ENCODE peak calls at places on chromosomes 12 and 14, in nine cellular contexts. P, H, Q, G, X, S, A, O and J are unnamed samples.

GRCh38 chr12:93592641-93593396 is 20.3 kb downstream of the SOCS2 start:
- DNase-seq in P (no peak), H (no peak), Q (no peak), G (no peak), X (no peak), S (no peak), A (no peak), O (no peak), J (no peak)

GRCh38 chr12:89390802-89391673 is 38.7 kb upstream of the DUSP6 start:
- DNase-seq in P (no peak), H (no peak), Q (no peak), G (peak; percentile 81), X (no peak), S (no peak), A (no peak), O (peak; percentile 24), J (peak; percentile 48)

GRCh38 chr12:105357162-105357691 is 26.7 kb downstream of the C12orf75 start:
- DNase-seq in P (no peak), H (no peak), Q (no peak), G (no peak), X (no peak), S (no peak), A (no peak), O (no peak), J (no peak)

GRCh38 chr14:88834883-88835431 is 10.5 kb downstream of the TTC8 start:
- DNase-seq in P (no peak), H (no peak), Q (no peak), G (peak; percentile 29), X (no peak), S (no peak), A (no peak), O (no peak), J (no peak)

GRCh38 chr14:103504991-103505565 is 17.6 kb downstream of the CKB start:
- DNase-seq in P (peak; percentile 51), H (peak; percentile 22), Q (no peak), G (no peak), X (no peak), S (no peak), A (no peak), O (no peak), J (no peak)

GRCh38 chr12:125461831-125462230 is 396.6 kb downstream of the AACS start:
- DNase-seq in P (no peak), H (no peak), Q (no peak), G (no peak), X (no peak), S (no peak), A (no peak), O (no peak), J (no peak)

GRCh38 chr12:75294338-75294737 is 35.8 kb downstream of the CAPS2 start:
- DNase-seq in P (peak; percentile 9), H (no peak), Q (no peak), G (no peak), X (no peak), S (no peak), A (no peak), O (no peak), J (no peak)

GRCh38 chr12:95326450-95326849 is 108.8 kb downstream of the VEZT start:
- DNase-seq in P (no peak), H (no peak), Q (no peak), G (peak; percentile 85), X (no peak), S (no peak), A (no peak), O (no peak), J (peak; percentile 41)

GRCh38 chr12:57520008-57520726 is at the start of gene DDIT3:
- DNase-seq in P (peak; percentile 99), H (peak; percentile 100), Q (peak; percentile 99), G (peak; percentile 100), X (peak; percentile 98), S (peak; percentile 100), A (peak; percentile 99), O (peak; percentile 100), J (no peak)

GRCh38 chr14:106308839-106309389 is 782.5 kb downstream of the TMEM121 start:
- DNase-seq in P (peak; percentile 64), H (no peak), Q (peak; percentile 67), G (no peak), X (no peak), S (no peak), A (peak; percentile 49), O (peak; percentile 57), J (peak; percentile 58)

GRCh38 chr14:72894323-72894622 is 372 bp upstream of the DPF3 start:
- DNase-seq in P (no peak), H (no peak), Q (no peak), G (no peak), X (no peak), S (no peak), A (no peak), O (no peak), J (no peak)

GRCh38 chr14:22887990-22888378 is 5.0 kb downstream of the REM2 start:
- DNase-seq in P (no peak), H (no peak), Q (no peak), G (no peak), X (no peak), S (no peak), A (no peak), O (peak; percentile 62), J (peak; percentile 16)

GRCh38 chr14:103908580-103908979 is 19.7 kb upstream of the TDRD9 start:
- DNase-seq in P (no peak), H (no peak), Q (no peak), G (no peak), X (no peak), S (no peak), A (no peak), O (no peak), J (no peak)

GRCh38 chr12:22935501-22935900 is 310.5 kb downstream of the ETNK1 start:
- DNase-seq in P (no peak), H (no peak), Q (no peak), G (no peak), X (no peak), S (no peak), A (no peak), O (no peak), J (peak; percentile 5)

GRCh38 chr12:114799574-114800487 is 115.9 kb upstream of the TBX3 start:
- DNase-seq in P (no peak), H (peak; percentile 42), Q (peak; percentile 60), G (peak; percentile 30), X (no peak), S (peak; percentile 79), A (no peak), O (peak; percentile 15), J (no peak)

GRCh38 chr12:75710361-75711069 is 199.1 kb upstream of the KRR1 start:
- DNase-seq in P (no peak), H (no peak), Q (no peak), G (no peak), X (no peak), S (no peak), A (no peak), O (no peak), J (no peak)

GRCh38 chr12:106632797-106633450 is 50.1 kb downstream of the RFX4 start:
- DNase-seq in P (no peak), H (no peak), Q (no peak), G (no peak), X (no peak), S (no peak), A (no peak), O (no peak), J (no peak)

GRCh38 chr12:105317942-105318614 is 12.4 kb upstream of the C12orf75 start:
- DNase-seq in P (no peak), H (no peak), Q (no peak), G (no peak), X (no peak), S (no peak), A (no peak), O (no peak), J (no peak)

GRCh38 chr12:100567945-100568344 is 5.5 kb upstream of the GAS2L3 start:
- DNase-seq in P (no peak), H (no peak), Q (no peak), G (no peak), X (no peak), S (no peak), A (no peak), O (no peak), J (no peak)

DNA sequence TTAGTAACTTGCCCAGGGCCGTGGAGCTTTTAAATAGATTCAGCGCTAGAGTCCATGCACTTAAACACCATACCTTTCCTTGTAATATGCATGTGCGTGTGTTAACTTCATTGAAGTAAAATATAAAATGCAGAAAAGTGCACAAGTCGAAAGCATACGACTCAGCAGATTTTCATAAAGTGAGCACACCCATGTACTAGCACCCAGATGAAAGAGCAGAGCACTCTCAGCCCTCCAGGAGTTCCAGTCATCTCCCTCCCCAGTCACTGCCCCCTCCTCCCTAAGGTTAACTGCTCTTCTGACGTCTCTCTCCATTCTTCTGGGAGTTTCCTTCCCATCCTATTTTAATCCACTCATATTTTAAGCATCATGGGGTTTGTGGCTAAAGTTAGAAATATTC is 20.2 kb downstream of the RDH12 start:
- DNase-seq in P (no peak), H (no peak), Q (no peak), G (no peak), X (no peak), S (no peak), A (no peak), O (no peak), J (no peak)
- H3K4me3 ChIP-seq in P (no peak overlapping the region), H (no peak overlapping the region), Q (no peak overlapping the region), G (no peak overlapping the region), X (no peak overlapping the region), S (no peak overlapping the region), A (no peak overlapping the region), O (no peak overlapping the region), J (no peak overlapping the region)

DNA sequence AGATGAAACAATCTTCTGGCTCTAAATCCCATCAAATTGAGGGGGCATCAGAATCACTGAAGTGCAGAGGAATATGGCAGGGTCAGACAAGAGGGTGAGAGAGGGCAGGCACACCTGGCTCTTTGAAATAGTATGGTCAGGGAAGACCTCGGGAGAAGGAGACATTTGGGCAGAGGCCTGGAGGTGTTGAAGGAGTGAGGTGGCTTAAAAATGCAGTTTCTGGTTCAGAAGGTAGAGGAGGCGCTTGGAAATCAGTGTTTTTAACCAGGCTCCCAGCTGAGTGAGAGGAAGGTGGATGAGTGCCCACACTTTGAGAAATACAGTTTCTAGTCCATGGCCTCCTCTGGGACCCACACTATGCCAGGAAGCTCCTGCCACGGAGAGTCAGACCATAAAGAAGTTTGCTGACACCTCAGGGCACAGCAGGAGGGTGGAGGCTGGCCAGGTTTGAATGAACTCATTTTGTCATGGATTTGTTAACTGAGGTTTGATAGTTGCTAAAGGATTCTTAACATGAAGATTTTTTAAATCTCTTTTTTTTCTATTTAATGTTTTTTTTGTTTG is 20.1 kb downstream of the NID2 start:
- DNase-seq in P (peak; percentile 7), H (no peak), Q (no peak), G (no peak), X (no peak), S (peak; percentile 49), A (no peak), O (no peak), J (no peak)
- H3K4me1 ChIP-seq in P (no peaks in the 10 kb centered on the region), H (peaks cover 40% of the 10 kb centered on the region), Q (peaks cover 8% of the 10 kb centered on the region), G (peaks cover 88% of the 10 kb centered on the region), X (peaks cover 27% of the 10 kb centered on the region), S (peaks cover 35% of the 10 kb centered on the region), A (no peaks in the 10 kb centered on the region), O (peaks cover 76% of the 10 kb centered on the region), J (no peaks in the 10 kb centered on the region)

GRCh38 chr14:69484444-69485113 is at the start of gene PLEKHD1:
- DNase-seq in P (peak; percentile 79), H (no peak), Q (peak; percentile 61), G (no peak), X (no peak), S (no peak), A (no peak), O (no peak), J (peak; percentile 44)
- H3K4me3 ChIP-seq in P (peak within 1 kb of the TSS; percentile 83), H (peak within 1 kb of the TSS; percentile 14), Q (peak within 1 kb of the TSS; percentile 56), G (peak within 1 kb of the TSS; percentile 32), X (peak within 1 kb of the TSS; percentile 58), S (peak within 1 kb of the TSS; percentile 33), A (no peak within 1 kb of the TSS), O (no peak within 1 kb of the TSS), J (peak within 1 kb of the TSS; percentile 52)

GRCh38 chr12:49949866-49950265 is 671 bp upstream of the AQP2 start:
- DNase-seq in P (no peak), H (no peak), Q (no peak), G (no peak), X (no peak), S (no peak), A (no peak), O (no peak), J (no peak)
- H3K4me1 ChIP-seq in P (peaks cover 31% of the 10 kb centered on the region), H (peaks cover 3% of the 10 kb centered on the region), Q (peaks cover 37% of the 10 kb centered on the region), G (no peaks in the 10 kb centered on the region), X (no peaks in the 10 kb centered on the region), S (no peaks in the 10 kb centered on the region), A (peaks cover 20% of the 10 kb centered on the region), O (peaks cover 13% of the 10 kb centered on the region), J (no peaks in the 10 kb centered on the region)